ENCODE peak calls at places on chromosome 2, in six cellular contexts. One of them, this sample, is unnamed.

GRCh38 chr2:120999374-121000097 is 263.9 kb downstream of the GLI2 start:
- DNase-seq in AG10803: peak; percentile 40
- DNase-seq in activated CD8-positive, alpha-beta T cell treated with anti-CD3 and anti-CD28 coated beads for 36 hours: no peak
- DNase-seq in C1 segment of cervical spinal cord: no peak
- DNase-seq in skeletal muscle cell: no peak
- DNase-seq in left kidney: no peak
- DNase-seq in this sample: peak; percentile 39

GRCh38 chr2:233982421-233983121 is 65.4 kb downstream of the TRPM8 start:
- DNase-seq in activated CD8-positive, alpha-beta T cell treated with anti-CD3 and anti-CD28 coated beads for 36 hours: no peak
- DNase-seq in skeletal muscle cell: peak; percentile 69
- DNase-seq in left kidney: no peak
- DNase-seq in C1 segment of cervical spinal cord: no peak
- DNase-seq in AG10803: peak; percentile 90
- DNase-seq in this sample: peak; percentile 85

GRCh38 chr2:168237741-168238140 is 9.7 kb downstream of the STK39 start:
- DNase-seq in activated CD8-positive, alpha-beta T cell treated with anti-CD3 and anti-CD28 coated beads for 36 hours: no peak
- DNase-seq in left kidney: no peak
- DNase-seq in C1 segment of cervical spinal cord: no peak
- DNase-seq in AG10803: no peak
- DNase-seq in skeletal muscle cell: no peak
- DNase-seq in this sample: peak; percentile 43

GRCh38 chr2:70977605-70978205 is 725 bp upstream of the ANKRD53 start:
- DNase-seq in C1 segment of cervical spinal cord: no peak
- DNase-seq in activated CD8-positive, alpha-beta T cell treated with anti-CD3 and anti-CD28 coated beads for 36 hours: peak; percentile 67
- DNase-seq in left kidney: peak; percentile 37
- DNase-seq in AG10803: peak; percentile 87
- DNase-seq in skeletal muscle cell: peak; percentile 89
- DNase-seq in this sample: peak; percentile 93

GRCh38 chr2:228417966-228418365 is 236.5 kb upstream of the SPHKAP start:
- DNase-seq in C1 segment of cervical spinal cord: no peak
- DNase-seq in skeletal muscle cell: peak; percentile 2
- DNase-seq in AG10803: peak; percentile 7
- DNase-seq in activated CD8-positive, alpha-beta T cell treated with anti-CD3 and anti-CD28 coated beads for 36 hours: no peak
- DNase-seq in left kidney: peak; percentile 30
- DNase-seq in this sample: peak; percentile 2

GRCh38 chr2:174664084-174664759 is 66.6 kb upstream of the WIPF1 start:
- DNase-seq in skeletal muscle cell: no peak
- DNase-seq in activated CD8-positive, alpha-beta T cell treated with anti-CD3 and anti-CD28 coated beads for 36 hours: no peak
- DNase-seq in C1 segment of cervical spinal cord: peak; percentile 27
- DNase-seq in AG10803: peak; percentile 21
- DNase-seq in left kidney: no peak
- DNase-seq in this sample: no peak

GRCh38 chr2:29238497-29238896 is 123.3 kb downstream of the CLIP4 start:
- DNase-seq in AG10803: peak; percentile 25
- DNase-seq in activated CD8-positive, alpha-beta T cell treated with anti-CD3 and anti-CD28 coated beads for 36 hours: peak; percentile 17
- DNase-seq in C1 segment of cervical spinal cord: no peak
- DNase-seq in skeletal muscle cell: no peak
- DNase-seq in left kidney: no peak
- DNase-seq in this sample: no peak

GRCh38 chr2:84958135-84959044 is 12.6 kb upstream of the KCMF1 start:
- DNase-seq in left kidney: peak; percentile 87
- DNase-seq in AG10803: peak; percentile 93
- DNase-seq in C1 segment of cervical spinal cord: no peak
- DNase-seq in activated CD8-positive, alpha-beta T cell treated with anti-CD3 and anti-CD28 coated beads for 36 hours: no peak
- DNase-seq in skeletal muscle cell: peak; percentile 89
- DNase-seq in this sample: peak; percentile 92

GRCh38 chr2:241649414-241649813 is 11.9 kb downstream of the ATG4B start:
- DNase-seq in skeletal muscle cell: no peak
- DNase-seq in activated CD8-positive, alpha-beta T cell treated with anti-CD3 and anti-CD28 coated beads for 36 hours: no peak
- DNase-seq in C1 segment of cervical spinal cord: no peak
- DNase-seq in AG10803: peak; percentile 22
- DNase-seq in left kidney: no peak
- DNase-seq in this sample: no peak

GRCh38 chr2:10524341-10524740 is 76.2 kb upstream of the ODC1 start:
- DNase-seq in left kidney: no peak
- DNase-seq in skeletal muscle cell: no peak
- DNase-seq in AG10803: no peak
- DNase-seq in activated CD8-positive, alpha-beta T cell treated with anti-CD3 and anti-CD28 coated beads for 36 hours: no peak
- DNase-seq in C1 segment of cervical spinal cord: no peak
- DNase-seq in this sample: no peak

GRCh38 chr2:234191819-234192407 is 141.4 kb downstream of the SPP2 start:
- DNase-seq in AG10803: no peak
- DNase-seq in skeletal muscle cell: peak; percentile 10
- DNase-seq in left kidney: no peak
- DNase-seq in activated CD8-positive, alpha-beta T cell treated with anti-CD3 and anti-CD28 coated beads for 36 hours: no peak
- DNase-seq in C1 segment of cervical spinal cord: no peak
- DNase-seq in this sample: peak; percentile 33